ENCODE peak calls at places on chromosomes 2 and 18, in ten cellular contexts. One of them, this sample, is unnamed.

GRCh38 chr2:197377670-197378069 is 57.2 kb downstream of the SF3B1 start:
- DNase-seq in heart left ventricle: no peak
- DNase-seq in cardiac muscle cell: no peak
- DNase-seq in MCF 10A: no peak
- DNase-seq in BJ: no peak
- DNase-seq in progenitor cell of endocrine pancreas: no peak
- DNase-seq in endothelial cell of umbilical vein: no peak
- DNase-seq in esophagus squamous epithelium: no peak
- DNase-seq in Calu3: no peak
- DNase-seq in endothelial cell: no peak
- DNase-seq in this sample: no peak

GRCh38 chr2:177204417-177204816 is 8.2 kb upstream of the HNRNPA3 start:
- DNase-seq in BJ: no peak
- DNase-seq in MCF 10A: no peak
- DNase-seq in esophagus squamous epithelium: no peak
- DNase-seq in cardiac muscle cell: no peak
- DNase-seq in progenitor cell of endocrine pancreas: no peak
- DNase-seq in endothelial cell of umbilical vein: no peak
- DNase-seq in endothelial cell: no peak
- DNase-seq in heart left ventricle: no peak
- DNase-seq in Calu3: no peak
- DNase-seq in this sample: no peak

GRCh38 chr2:181072486-181072885 is 92.1 kb downstream of the UBE2E3 start:
- DNase-seq in Calu3: no peak
- DNase-seq in esophagus squamous epithelium: no peak
- DNase-seq in endothelial cell of umbilical vein: peak
- DNase-seq in endothelial cell: no peak
- DNase-seq in cardiac muscle cell: no peak
- DNase-seq in MCF 10A: peak
- DNase-seq in progenitor cell of endocrine pancreas: no peak
- DNase-seq in heart left ventricle: no peak
- DNase-seq in BJ: no peak
- DNase-seq in this sample: no peak

GRCh38 chr2:46356993-46357392 is 59.8 kb downstream of the EPAS1 start:
- DNase-seq in BJ: no peak
- DNase-seq in progenitor cell of endocrine pancreas: no peak
- DNase-seq in cardiac muscle cell: no peak
- DNase-seq in MCF 10A: no peak
- DNase-seq in endothelial cell: no peak
- DNase-seq in heart left ventricle: no peak
- DNase-seq in endothelial cell of umbilical vein: no peak
- DNase-seq in esophagus squamous epithelium: no peak
- DNase-seq in Calu3: no peak
- DNase-seq in this sample: no peak

GRCh38 chr18:44835555-44836156 is 155.0 kb downstream of the SETBP1 start:
- DNase-seq in BJ: no peak
- DNase-seq in progenitor cell of endocrine pancreas: no peak
- DNase-seq in endothelial cell of umbilical vein: no peak
- DNase-seq in cardiac muscle cell: no peak
- DNase-seq in Calu3: no peak
- DNase-seq in heart left ventricle: no peak
- DNase-seq in esophagus squamous epithelium: no peak
- DNase-seq in endothelial cell: no peak
- DNase-seq in MCF 10A: no peak
- DNase-seq in this sample: no peak

GRCh38 chr2:37692731-37693130 is 21.3 kb upstream of the CDC42EP3 start:
- DNase-seq in heart left ventricle: no peak
- DNase-seq in progenitor cell of endocrine pancreas: no peak
- DNase-seq in MCF 10A: no peak
- DNase-seq in endothelial cell of umbilical vein: no peak
- DNase-seq in BJ: no peak
- DNase-seq in endothelial cell: no peak
- DNase-seq in esophagus squamous epithelium: no peak
- DNase-seq in cardiac muscle cell: no peak
- DNase-seq in Calu3: no peak
- DNase-seq in this sample: no peak

GRCh38 chr2:113050921-113051895 is 1.5 kb downstream of the IL36B start:
- DNase-seq in heart left ventricle: no peak
- DNase-seq in esophagus squamous epithelium: no peak
- DNase-seq in endothelial cell of umbilical vein: no peak
- DNase-seq in Calu3: no peak
- DNase-seq in MCF 10A: no peak
- DNase-seq in endothelial cell: no peak
- DNase-seq in BJ: no peak
- DNase-seq in cardiac muscle cell: no peak
- DNase-seq in progenitor cell of endocrine pancreas: no peak
- DNase-seq in this sample: no peak

GRCh38 chr18:45775241-45775676 is 50.2 kb upstream of the SIGLEC15 start:
- DNase-seq in cardiac muscle cell: no peak
- DNase-seq in Calu3: peak
- DNase-seq in MCF 10A: peak
- DNase-seq in BJ: no peak
- DNase-seq in endothelial cell: peak
- DNase-seq in heart left ventricle: peak
- DNase-seq in endothelial cell of umbilical vein: peak
- DNase-seq in progenitor cell of endocrine pancreas: peak
- DNase-seq in esophagus squamous epithelium: no peak
- DNase-seq in this sample: peak

GRCh38 chr2:206085742-206086445 is at the start of gene INO80D:
- DNase-seq in progenitor cell of endocrine pancreas: peak
- DNase-seq in endothelial cell: peak
- DNase-seq in esophagus squamous epithelium: peak
- DNase-seq in BJ: peak
- DNase-seq in endothelial cell of umbilical vein: peak
- DNase-seq in Calu3: peak
- DNase-seq in MCF 10A: peak
- DNase-seq in heart left ventricle: peak
- DNase-seq in cardiac muscle cell: peak
- DNase-seq in this sample: peak
- TF ChIP-seq CTCF in progenitor cell of endocrine pancreas: peak
- TF ChIP-seq CTCF in endothelial cell: peak
- TF ChIP-seq CTCF in esophagus squamous epithelium: no peak
- TF ChIP-seq CTCF in BJ: peak
- TF ChIP-seq CTCF in endothelial cell of umbilical vein: peak
- TF ChIP-seq CTCF in Calu3: peak
- TF ChIP-seq CTCF in MCF 10A: peak
- TF ChIP-seq CTCF in heart left ventricle: peak
- TF ChIP-seq CTCF in cardiac muscle cell: peak
- TF ChIP-seq CTCF in this sample: peak

GRCh38 chr2:122531803-122532344 is 776.4 kb downstream of the TSN start:
- DNase-seq in endothelial cell of umbilical vein: no peak
- DNase-seq in endothelial cell: peak
- DNase-seq in esophagus squamous epithelium: no peak
- DNase-seq in cardiac muscle cell: no peak
- DNase-seq in BJ: no peak
- DNase-seq in heart left ventricle: no peak
- DNase-seq in Calu3: no peak
- DNase-seq in MCF 10A: no peak
- DNase-seq in progenitor cell of endocrine pancreas: no peak
- DNase-seq in this sample: no peak
- TF ChIP-seq CTCF in endothelial cell of umbilical vein: no peak
- TF ChIP-seq CTCF in endothelial cell: peak
- TF ChIP-seq CTCF in esophagus squamous epithelium: no peak
- TF ChIP-seq CTCF in cardiac muscle cell: peak
- TF ChIP-seq CTCF in BJ: peak
- TF ChIP-seq CTCF in heart left ventricle: no peak
- TF ChIP-seq CTCF in Calu3: no peak
- TF ChIP-seq CTCF in MCF 10A: peak
- TF ChIP-seq CTCF in progenitor cell of endocrine pancreas: peak
- TF ChIP-seq CTCF in this sample: no peak

DNA sequence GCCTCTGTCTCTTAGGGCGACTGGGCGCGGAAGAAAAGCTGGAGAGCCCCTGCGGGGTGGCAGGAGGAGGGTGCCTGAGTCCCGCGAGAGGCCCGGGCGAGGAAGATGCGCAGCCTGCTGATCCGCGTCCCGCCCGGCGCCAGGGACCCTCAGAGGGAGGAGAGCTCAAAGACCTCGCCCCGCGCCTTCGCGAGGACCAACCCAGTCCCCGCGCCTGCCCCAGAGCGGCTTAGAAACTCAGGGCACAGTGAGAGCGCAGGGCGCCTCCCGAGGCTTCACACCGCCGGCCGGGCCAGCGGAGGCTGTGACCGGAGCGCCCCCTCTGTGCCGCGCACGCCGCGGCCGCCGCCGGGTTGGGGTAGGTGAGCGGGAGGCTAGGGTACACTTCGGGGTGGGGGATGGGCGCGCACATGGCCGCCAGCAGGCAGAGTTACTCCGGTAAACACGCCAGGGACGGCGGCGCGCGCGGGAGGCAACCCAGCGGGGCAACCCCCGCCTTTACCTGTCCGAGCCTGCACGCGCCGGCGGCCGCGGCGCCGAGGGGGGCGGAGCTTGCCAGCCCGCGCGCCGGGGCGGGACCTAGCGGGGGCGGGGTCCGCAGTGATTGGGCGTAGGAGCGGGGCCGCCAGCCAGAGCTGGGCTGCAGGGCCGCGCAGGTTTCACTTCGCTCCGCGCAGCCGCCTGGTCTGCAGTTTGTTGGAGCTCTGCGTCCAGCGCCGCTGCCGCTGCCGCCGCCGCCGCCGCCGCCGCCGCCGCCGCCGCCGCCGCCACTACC is at the start of gene BCL2L11:
- DNase-seq in progenitor cell of endocrine pancreas: peak
- DNase-seq in Calu3: peak
- DNase-seq in heart left ventricle: peak
- DNase-seq in BJ: peak
- DNase-seq in endothelial cell: peak
- DNase-seq in esophagus squamous epithelium: peak
- DNase-seq in cardiac muscle cell: peak
- DNase-seq in MCF 10A: peak
- DNase-seq in endothelial cell of umbilical vein: peak
- DNase-seq in this sample: peak
- TF ChIP-seq CTCF in progenitor cell of endocrine pancreas: peak
- TF ChIP-seq CTCF in Calu3: peak
- TF ChIP-seq CTCF in heart left ventricle: no peak
- TF ChIP-seq CTCF in BJ: peak
- TF ChIP-seq CTCF in endothelial cell: no peak
- TF ChIP-seq CTCF in esophagus squamous epithelium: peak
- TF ChIP-seq CTCF in cardiac muscle cell: peak
- TF ChIP-seq CTCF in MCF 10A: peak
- TF ChIP-seq CTCF in endothelial cell of umbilical vein: peak
- TF ChIP-seq CTCF in this sample: no peak

DNA sequence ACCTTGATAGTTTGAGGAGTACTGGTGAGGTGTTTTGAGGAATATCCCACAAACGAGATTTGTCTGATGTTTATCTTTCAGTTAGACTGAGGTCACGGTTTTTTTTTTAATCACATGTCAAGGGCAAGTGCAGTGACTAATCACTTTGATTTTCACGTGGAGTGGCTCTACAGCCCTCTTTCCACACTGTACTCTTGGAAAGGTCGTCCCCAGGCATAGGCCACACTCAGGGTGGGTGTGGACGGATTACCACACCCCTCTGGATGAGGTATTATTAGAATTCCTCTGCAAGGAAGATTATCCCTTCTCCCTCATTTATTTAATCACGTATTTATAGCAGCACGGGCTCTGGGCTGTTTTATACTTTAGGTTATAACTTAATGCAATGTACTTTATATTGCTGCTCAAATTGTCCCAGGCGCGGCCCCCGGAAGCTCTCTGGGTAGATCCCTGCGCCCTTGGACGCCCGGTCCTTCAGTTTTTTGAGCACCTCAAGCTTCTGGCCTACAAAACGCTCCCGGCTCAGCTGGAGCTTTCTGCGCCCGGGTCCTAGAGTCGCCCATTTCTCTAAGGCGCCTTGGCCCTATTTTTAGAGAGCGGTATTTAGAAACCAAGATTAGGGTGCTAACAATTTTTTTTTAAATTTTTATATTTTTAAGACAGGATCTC is 515 bp upstream of the PLEKHB2 start:
- DNase-seq in endothelial cell: no peak
- DNase-seq in Calu3: peak
- DNase-seq in esophagus squamous epithelium: no peak
- DNase-seq in endothelial cell of umbilical vein: peak
- DNase-seq in heart left ventricle: peak
- DNase-seq in progenitor cell of endocrine pancreas: no peak
- DNase-seq in cardiac muscle cell: peak
- DNase-seq in MCF 10A: peak
- DNase-seq in BJ: no peak
- DNase-seq in this sample: peak
- TF ChIP-seq CTCF in endothelial cell: no peak
- TF ChIP-seq CTCF in Calu3: no peak
- TF ChIP-seq CTCF in esophagus squamous epithelium: no peak
- TF ChIP-seq CTCF in endothelial cell of umbilical vein: no peak
- TF ChIP-seq CTCF in heart left ventricle: no peak
- TF ChIP-seq CTCF in progenitor cell of endocrine pancreas: no peak
- TF ChIP-seq CTCF in cardiac muscle cell: no peak
- TF ChIP-seq CTCF in MCF 10A: peak
- TF ChIP-seq CTCF in BJ: no peak
- TF ChIP-seq CTCF in this sample: peak

DNA sequence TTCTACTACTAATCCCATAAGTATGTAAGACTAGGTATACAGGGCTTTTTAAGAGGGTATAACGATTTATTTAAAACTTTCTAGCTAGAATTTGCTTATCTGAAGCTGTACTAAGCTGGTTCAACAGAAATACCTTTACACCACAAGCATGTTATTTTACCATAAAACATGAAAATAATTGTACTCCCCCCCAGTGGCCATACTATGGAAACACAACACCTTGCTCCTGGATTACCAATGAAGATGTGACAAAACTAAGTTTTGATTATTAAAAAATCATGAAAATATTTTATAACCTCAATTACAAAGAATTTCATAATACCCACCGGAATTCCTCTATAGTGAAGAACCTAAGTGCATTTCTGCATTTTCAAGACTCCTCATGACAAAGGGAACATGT is 27.3 kb downstream of the LPIN2 start:
- DNase-seq in progenitor cell of endocrine pancreas: no peak
- DNase-seq in MCF 10A: peak
- DNase-seq in Calu3: peak
- DNase-seq in BJ: no peak
- DNase-seq in heart left ventricle: no peak
- DNase-seq in endothelial cell of umbilical vein: peak
- DNase-seq in endothelial cell: no peak
- DNase-seq in cardiac muscle cell: no peak
- DNase-seq in esophagus squamous epithelium: no peak
- DNase-seq in this sample: no peak
- TF ChIP-seq CTCF in progenitor cell of endocrine pancreas: peak
- TF ChIP-seq CTCF in MCF 10A: peak
- TF ChIP-seq CTCF in Calu3: peak
- TF ChIP-seq CTCF in BJ: peak
- TF ChIP-seq CTCF in heart left ventricle: peak
- TF ChIP-seq CTCF in endothelial cell of umbilical vein: peak
- TF ChIP-seq CTCF in endothelial cell: peak
- TF ChIP-seq CTCF in cardiac muscle cell: peak
- TF ChIP-seq CTCF in esophagus squamous epithelium: peak
- TF ChIP-seq CTCF in this sample: peak

DNA sequence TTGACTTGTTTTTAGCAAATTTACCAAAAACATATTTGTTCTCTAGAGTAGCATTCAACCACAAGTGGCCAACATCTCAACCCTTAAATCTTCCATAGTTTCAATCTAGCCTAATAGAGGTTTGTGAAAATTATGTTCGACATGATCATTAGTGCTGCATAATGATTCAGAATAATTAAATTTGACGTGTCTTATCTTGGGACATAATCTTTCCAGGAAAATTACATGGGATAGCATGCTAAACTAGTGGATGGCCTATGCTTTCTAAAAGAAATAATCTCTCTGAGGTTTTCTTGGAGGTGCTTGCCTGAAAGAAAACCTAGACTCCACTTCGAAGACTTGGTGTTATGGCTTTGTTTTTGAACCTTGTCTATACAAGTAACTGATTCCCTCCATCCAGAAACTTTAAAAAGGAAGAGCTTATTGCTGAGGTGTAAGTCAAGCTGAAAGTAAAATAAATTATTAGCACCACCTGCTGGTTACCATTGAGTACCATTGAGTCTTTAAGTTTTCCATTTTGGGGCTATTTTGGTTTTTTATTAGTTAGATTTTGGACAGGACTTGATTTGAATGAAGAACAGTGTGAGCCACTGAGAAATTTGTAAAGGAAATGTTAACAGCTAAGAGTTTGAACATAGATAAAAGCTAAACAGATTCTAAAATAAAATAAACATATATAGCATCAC is 32.7 kb downstream of the COX7A2L start:
- DNase-seq in cardiac muscle cell: peak
- DNase-seq in endothelial cell: no peak
- DNase-seq in BJ: no peak
- DNase-seq in endothelial cell of umbilical vein: peak
- DNase-seq in Calu3: no peak
- DNase-seq in MCF 10A: peak
- DNase-seq in esophagus squamous epithelium: no peak
- DNase-seq in heart left ventricle: no peak
- DNase-seq in progenitor cell of endocrine pancreas: no peak
- DNase-seq in this sample: no peak
- TF ChIP-seq CTCF in cardiac muscle cell: peak
- TF ChIP-seq CTCF in endothelial cell: peak
- TF ChIP-seq CTCF in BJ: peak
- TF ChIP-seq CTCF in endothelial cell of umbilical vein: peak
- TF ChIP-seq CTCF in Calu3: peak
- TF ChIP-seq CTCF in MCF 10A: peak
- TF ChIP-seq CTCF in esophagus squamous epithelium: peak
- TF ChIP-seq CTCF in heart left ventricle: no peak
- TF ChIP-seq CTCF in progenitor cell of endocrine pancreas: peak
- TF ChIP-seq CTCF in this sample: peak

This sample was measured in CD4-positive, alpha-beta T cell.